ENCODE peak calls at places on chromosome 10, in five cellular contexts. One of them, this sample, is unnamed.
A peak's percentile ranks its signal among the peaks of the same experiment; 100 is the strongest.

GRCh38 chr10:90800232-90800796 is 57.5 kb downstream of the HTR7 start:
- DNase-seq in epithelial cell of esophagus: no peak
- DNase-seq in right lobe of liver: no peak
- DNase-seq in Peyer's patch: no peak
- DNase-seq in activated naive CD8-positive, alpha-beta T cell treated with anti-CD3 and anti-CD28 coated beads, Interleukin-2, amount 50 U/mL, for 24 hours: no peak
- DNase-seq in this sample: peak; percentile 62

GRCh38 chr10:124264271-124264670 is 154.5 kb downstream of the OAT start:
- DNase-seq in epithelial cell of esophagus: no peak
- DNase-seq in right lobe of liver: no peak
- DNase-seq in Peyer's patch: no peak
- DNase-seq in activated naive CD8-positive, alpha-beta T cell treated with anti-CD3 and anti-CD28 coated beads, Interleukin-2, amount 50 U/mL, for 24 hours: no peak
- DNase-seq in this sample: no peak

GRCh38 chr10:125638555-125638954 is 44.4 kb downstream of the TEX36 start:
- DNase-seq in epithelial cell of esophagus: no peak
- DNase-seq in right lobe of liver: no peak
- DNase-seq in Peyer's patch: no peak
- DNase-seq in activated naive CD8-positive, alpha-beta T cell treated with anti-CD3 and anti-CD28 coated beads, Interleukin-2, amount 50 U/mL, for 24 hours: no peak
- DNase-seq in this sample: no peak

GRCh38 chr10:57905866-57906265 is 361.8 kb downstream of the IPMK start:
- DNase-seq in epithelial cell of esophagus: no peak
- DNase-seq in right lobe of liver: no peak
- DNase-seq in Peyer's patch: no peak
- DNase-seq in activated naive CD8-positive, alpha-beta T cell treated with anti-CD3 and anti-CD28 coated beads, Interleukin-2, amount 50 U/mL, for 24 hours: no peak
- DNase-seq in this sample: no peak

GRCh38 chr10:51206471-51206870 is 132.2 kb downstream of the PRKG1 start:
- DNase-seq in epithelial cell of esophagus: no peak
- DNase-seq in right lobe of liver: no peak
- DNase-seq in Peyer's patch: no peak
- DNase-seq in activated naive CD8-positive, alpha-beta T cell treated with anti-CD3 and anti-CD28 coated beads, Interleukin-2, amount 50 U/mL, for 24 hours: no peak
- DNase-seq in this sample: no peak

GRCh38 chr10:122348512-122348911 is 26.0 kb upstream of the PLEKHA1 start:
- DNase-seq in epithelial cell of esophagus: peak; percentile 57
- DNase-seq in right lobe of liver: no peak
- DNase-seq in Peyer's patch: peak; percentile 33
- DNase-seq in activated naive CD8-positive, alpha-beta T cell treated with anti-CD3 and anti-CD28 coated beads, Interleukin-2, amount 50 U/mL, for 24 hours: no peak
- DNase-seq in this sample: no peak

GRCh38 chr10:43689618-43689954 is 40.9 kb upstream of the ZNF32 start:
- DNase-seq in epithelial cell of esophagus: peak; percentile 32
- DNase-seq in right lobe of liver: peak; percentile 70
- DNase-seq in Peyer's patch: no peak
- DNase-seq in activated naive CD8-positive, alpha-beta T cell treated with anti-CD3 and anti-CD28 coated beads, Interleukin-2, amount 50 U/mL, for 24 hours: peak; percentile 47
- DNase-seq in this sample: peak; percentile 46

GRCh38 chr10:997266-998022 is 9.2 kb downstream of the GTPBP4 start:
- DNase-seq in epithelial cell of esophagus: no peak
- DNase-seq in right lobe of liver: no peak
- DNase-seq in Peyer's patch: no peak
- DNase-seq in activated naive CD8-positive, alpha-beta T cell treated with anti-CD3 and anti-CD28 coated beads, Interleukin-2, amount 50 U/mL, for 24 hours: no peak
- DNase-seq in this sample: no peak

GRCh38 chr10:44245601-44245938 is 139.3 kb downstream of the CXCL12 start:
- DNase-seq in epithelial cell of esophagus: no peak
- DNase-seq in right lobe of liver: no peak
- DNase-seq in Peyer's patch: no peak
- DNase-seq in activated naive CD8-positive, alpha-beta T cell treated with anti-CD3 and anti-CD28 coated beads, Interleukin-2, amount 50 U/mL, for 24 hours: no peak
- DNase-seq in this sample: no peak

GRCh38 chr10:58919927-58920654 is 256.4 kb upstream of the PHYHIPL start:
- DNase-seq in epithelial cell of esophagus: peak; percentile 94
- DNase-seq in right lobe of liver: no peak
- DNase-seq in Peyer's patch: no peak
- DNase-seq in activated naive CD8-positive, alpha-beta T cell treated with anti-CD3 and anti-CD28 coated beads, Interleukin-2, amount 50 U/mL, for 24 hours: no peak
- DNase-seq in this sample: no peak

GRCh38 chr10:99788598-99789259 is 6.3 kb downstream of the ABCC2 start:
- DNase-seq in epithelial cell of esophagus: peak; percentile 21
- DNase-seq in right lobe of liver: no peak
- DNase-seq in Peyer's patch: no peak
- DNase-seq in activated naive CD8-positive, alpha-beta T cell treated with anti-CD3 and anti-CD28 coated beads, Interleukin-2, amount 50 U/mL, for 24 hours: no peak
- DNase-seq in this sample: no peak

GRCh38 chr10:94546058-94546595 is 539 bp downstream of the HELLS start:
- DNase-seq in epithelial cell of esophagus: peak; percentile 14
- DNase-seq in right lobe of liver: no peak
- DNase-seq in Peyer's patch: no peak
- DNase-seq in activated naive CD8-positive, alpha-beta T cell treated with anti-CD3 and anti-CD28 coated beads, Interleukin-2, amount 50 U/mL, for 24 hours: no peak
- DNase-seq in this sample: peak; percentile 22

GRCh38 chr10:120172371-120172770 is 279.8 kb downstream of the SEC23IP start:
- DNase-seq in epithelial cell of esophagus: no peak
- DNase-seq in right lobe of liver: no peak
- DNase-seq in Peyer's patch: no peak
- DNase-seq in activated naive CD8-positive, alpha-beta T cell treated with anti-CD3 and anti-CD28 coated beads, Interleukin-2, amount 50 U/mL, for 24 hours: no peak
- DNase-seq in this sample: no peak

GRCh38 chr10:67045404-67045803 is 119.6 kb downstream of the LRRTM3 start:
- DNase-seq in epithelial cell of esophagus: no peak
- DNase-seq in right lobe of liver: no peak
- DNase-seq in Peyer's patch: no peak
- DNase-seq in activated naive CD8-positive, alpha-beta T cell treated with anti-CD3 and anti-CD28 coated beads, Interleukin-2, amount 50 U/mL, for 24 hours: no peak
- DNase-seq in this sample: no peak

This sample was measured in K562.